ENCODE peak calls at places on chromosomes 7 and 10, in six cellular contexts. One of them, this sample, is unnamed.

GRCh38 chr7:76300210-76300731 is 2.2 kb upstream of the HSPB1 start:
- DNase-seq in HCT116: peak; percentile 90
- DNase-seq in GM12891: no peak
- DNase-seq in IMR-90: peak; percentile 82
- DNase-seq in GM12892: no peak
- DNase-seq in uterus: peak; percentile 70
- DNase-seq in this sample: no peak

GRCh38 chr7:104156842-104157277 is 51.0 kb downstream of the ORC5 start:
- DNase-seq in HCT116: peak; percentile 23
- DNase-seq in GM12891: no peak
- DNase-seq in IMR-90: peak; percentile 57
- DNase-seq in GM12892: no peak
- DNase-seq in uterus: no peak
- DNase-seq in this sample: no peak

GRCh38 chr10:112361951-112362770 is 11.8 kb upstream of the ACSL5 start:
- DNase-seq in HCT116: no peak
- DNase-seq in GM12891: no peak
- DNase-seq in IMR-90: peak; percentile 37
- DNase-seq in GM12892: no peak
- DNase-seq in uterus: peak; percentile 62
- DNase-seq in this sample: peak; percentile 65

GRCh38 chr7:124566576-124566975 is 199.0 kb downstream of the GPR37 start:
- DNase-seq in HCT116: no peak
- DNase-seq in GM12891: no peak
- DNase-seq in IMR-90: peak; percentile 45
- DNase-seq in GM12892: no peak
- DNase-seq in uterus: no peak
- DNase-seq in this sample: peak; percentile 15

GRCh38 chr10:49412571-49412970 is 16.7 kb upstream of the DRGX start:
- DNase-seq in HCT116: no peak
- DNase-seq in GM12891: no peak
- DNase-seq in IMR-90: no peak
- DNase-seq in GM12892: no peak
- DNase-seq in uterus: no peak
- DNase-seq in this sample: no peak

GRCh38 chr7:105304040-105304895 is 84.5 kb downstream of the SRPK2 start:
- DNase-seq in HCT116: peak; percentile 56
- DNase-seq in GM12891: no peak
- DNase-seq in IMR-90: peak; percentile 77
- DNase-seq in GM12892: no peak
- DNase-seq in uterus: no peak
- DNase-seq in this sample: peak; percentile 19

GRCh38 chr7:108278776-108279175 is 148.6 kb upstream of the LAMB4 start:
- DNase-seq in HCT116: no peak
- DNase-seq in GM12891: no peak
- DNase-seq in IMR-90: no peak
- DNase-seq in GM12892: no peak
- DNase-seq in uterus: no peak
- DNase-seq in this sample: no peak

GRCh38 chr7:149833495-149834130 is 4.6 kb upstream of the ZNF862 start:
- DNase-seq in HCT116: no peak
- DNase-seq in GM12891: no peak
- DNase-seq in IMR-90: no peak
- DNase-seq in GM12892: no peak
- DNase-seq in uterus: peak; percentile 7
- DNase-seq in this sample: no peak

DNA sequence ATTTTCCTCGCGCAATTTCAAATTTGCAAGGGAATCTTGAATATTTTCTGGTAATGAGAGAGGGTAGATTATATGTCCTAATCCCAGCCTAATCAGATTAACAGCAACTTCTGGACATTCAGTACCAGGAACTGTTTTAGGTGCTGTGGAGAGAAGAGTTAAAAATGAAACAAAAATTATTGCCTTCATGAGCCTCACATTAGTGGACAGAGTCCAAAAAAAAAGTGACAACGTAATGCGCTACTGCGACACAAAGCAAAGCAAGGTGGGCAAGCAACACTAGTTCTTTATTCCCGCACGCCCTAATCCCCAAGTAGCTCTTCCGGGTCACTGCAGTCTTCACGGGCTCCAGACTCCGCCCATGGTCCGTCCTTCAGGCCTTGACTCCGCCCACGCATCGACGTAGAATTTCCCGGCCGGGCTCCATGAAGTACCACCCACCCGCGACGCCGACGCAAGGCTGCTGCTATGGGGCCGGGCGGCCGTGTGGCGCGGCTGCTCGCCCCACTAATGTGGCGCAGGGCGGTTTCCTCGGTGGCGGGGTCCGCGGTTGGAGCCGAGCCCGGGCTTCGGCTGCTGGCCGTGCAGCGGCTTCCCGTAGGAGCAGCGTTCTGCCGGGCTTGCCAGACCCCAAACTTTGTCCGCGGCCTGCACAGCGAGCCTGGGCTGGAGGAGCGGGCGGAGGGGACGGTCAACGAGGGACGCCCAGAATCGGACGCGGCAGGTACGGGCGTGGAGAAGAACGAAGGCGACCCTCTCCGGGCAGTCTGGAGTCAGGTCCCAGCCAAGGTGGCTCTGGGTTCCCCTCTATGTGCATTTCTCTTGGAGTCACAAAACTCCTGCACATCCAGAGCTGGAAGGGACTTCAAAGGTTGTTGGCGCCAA is at the start of gene MALSU1:
- DNase-seq in HCT116: peak; percentile 95
- DNase-seq in GM12891: peak; percentile 90
- DNase-seq in IMR-90: peak; percentile 96
- DNase-seq in GM12892: peak; percentile 87
- DNase-seq in uterus: peak; percentile 97
- DNase-seq in this sample: peak; percentile 95
- TF ChIP-seq POLR2A in HCT116: peak; percentile 94
- TF ChIP-seq POLR2A in GM12891: peak; percentile 92
- TF ChIP-seq POLR2A in IMR-90: peak; percentile 71
- TF ChIP-seq POLR2A in GM12892: peak; percentile 94
- TF ChIP-seq POLR2A in uterus: peak; percentile 86
- TF ChIP-seq POLR2A in this sample: peak; percentile 99

DNA sequence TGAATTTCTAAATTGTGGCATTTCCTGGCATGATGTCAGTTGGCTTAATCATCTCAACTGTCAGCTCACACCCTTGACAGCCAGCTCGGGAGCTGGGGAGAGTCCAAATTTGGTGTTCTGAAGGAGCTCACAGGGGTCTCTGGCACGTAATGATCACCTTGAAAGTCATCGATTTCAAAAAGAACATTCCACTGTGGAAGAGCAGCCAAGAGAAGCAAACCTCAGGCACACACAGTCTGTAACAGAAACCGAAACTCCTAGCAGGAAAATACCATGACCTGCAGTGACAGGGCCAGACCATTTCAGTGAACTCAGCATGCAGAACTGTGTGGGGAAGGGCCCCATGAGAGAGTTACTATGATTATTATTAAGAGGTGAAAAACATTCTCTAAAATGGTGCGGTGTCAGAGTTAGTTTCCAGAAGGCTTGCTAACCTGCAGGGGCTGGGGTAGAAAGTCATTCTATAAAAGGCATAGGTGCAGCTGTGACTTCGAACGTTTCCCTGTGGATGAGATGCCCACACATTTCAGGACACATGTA is 26.4 kb upstream of the KLF6 start:
- DNase-seq in HCT116: no peak
- DNase-seq in GM12891: no peak
- DNase-seq in IMR-90: peak; percentile 71
- DNase-seq in GM12892: peak; percentile 30
- DNase-seq in uterus: no peak
- DNase-seq in this sample: no peak
- TF ChIP-seq POLR2A in HCT116: no peak
- TF ChIP-seq POLR2A in GM12891: peak; percentile 54
- TF ChIP-seq POLR2A in IMR-90: no peak
- TF ChIP-seq POLR2A in GM12892: no peak
- TF ChIP-seq POLR2A in uterus: peak; percentile 21
- TF ChIP-seq POLR2A in this sample: no peak

DNA sequence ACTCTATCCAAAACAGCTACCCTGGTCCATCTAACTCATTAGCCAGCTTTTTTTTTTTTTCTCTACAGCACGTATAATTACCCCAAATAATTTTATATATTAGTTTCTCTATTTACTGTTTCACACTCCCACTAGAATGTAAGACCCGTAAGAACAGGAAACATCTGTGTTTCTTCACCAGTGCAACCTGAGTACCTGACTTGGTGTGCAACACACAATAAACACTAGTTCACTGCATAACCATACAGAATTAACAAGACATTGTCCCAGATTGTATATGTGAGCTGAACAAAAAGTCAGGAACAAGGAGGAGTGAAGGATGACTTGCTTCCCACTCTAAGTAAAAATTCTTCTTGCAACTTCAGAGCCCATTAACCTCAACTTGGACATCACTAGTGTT is 180.2 kb upstream of the AKR1E2 start:
- DNase-seq in HCT116: no peak
- DNase-seq in GM12891: no peak
- DNase-seq in IMR-90: no peak
- DNase-seq in GM12892: no peak
- DNase-seq in uterus: no peak
- DNase-seq in this sample: no peak
- TF ChIP-seq POLR2A in HCT116: no peak
- TF ChIP-seq POLR2A in GM12891: no peak
- TF ChIP-seq POLR2A in IMR-90: no peak
- TF ChIP-seq POLR2A in GM12892: no peak
- TF ChIP-seq POLR2A in uterus: no peak
- TF ChIP-seq POLR2A in this sample: no peak

GRCh38 chr10:71339796-71340589 is 20.9 kb downstream of the SLC29A3 start:
- DNase-seq in HCT116: peak; percentile 33
- DNase-seq in GM12891: no peak
- DNase-seq in IMR-90: no peak
- DNase-seq in GM12892: no peak
- DNase-seq in uterus: no peak
- DNase-seq in this sample: peak; percentile 88
- TF ChIP-seq POLR2A in HCT116: no peak
- TF ChIP-seq POLR2A in GM12891: no peak
- TF ChIP-seq POLR2A in IMR-90: no peak
- TF ChIP-seq POLR2A in GM12892: no peak
- TF ChIP-seq POLR2A in uterus: no peak
- TF ChIP-seq POLR2A in this sample: no peak

GRCh38 chr10:122459586-122460273 is 1.6 kb upstream of the HTRA1 start:
- DNase-seq in HCT116: no peak
- DNase-seq in GM12891: no peak
- DNase-seq in IMR-90: peak; percentile 58
- DNase-seq in GM12892: no peak
- DNase-seq in uterus: no peak
- DNase-seq in this sample: peak; percentile 55

GRCh38 chr10:122461729-122462532 is 578 bp downstream of the HTRA1 start:
- DNase-seq in HCT116: no peak
- DNase-seq in GM12891: no peak
- DNase-seq in IMR-90: no peak
- DNase-seq in GM12892: no peak
- DNase-seq in uterus: no peak
- DNase-seq in this sample: no peak

GRCh38 chr10:122462533-122463465 is 1.4 kb downstream of the HTRA1 start:
- DNase-seq in HCT116: no peak
- DNase-seq in GM12891: no peak
- DNase-seq in IMR-90: peak; percentile 51
- DNase-seq in GM12892: no peak
- DNase-seq in uterus: peak; percentile 75
- DNase-seq in this sample: no peak

GRCh38 chr10:122460891-122461293 is 461 bp upstream of the HTRA1 start:
- DNase-seq in HCT116: no peak
- DNase-seq in GM12891: no peak
- DNase-seq in IMR-90: no peak
- DNase-seq in GM12892: no peak
- DNase-seq in uterus: no peak
- DNase-seq in this sample: no peak

DNA sequence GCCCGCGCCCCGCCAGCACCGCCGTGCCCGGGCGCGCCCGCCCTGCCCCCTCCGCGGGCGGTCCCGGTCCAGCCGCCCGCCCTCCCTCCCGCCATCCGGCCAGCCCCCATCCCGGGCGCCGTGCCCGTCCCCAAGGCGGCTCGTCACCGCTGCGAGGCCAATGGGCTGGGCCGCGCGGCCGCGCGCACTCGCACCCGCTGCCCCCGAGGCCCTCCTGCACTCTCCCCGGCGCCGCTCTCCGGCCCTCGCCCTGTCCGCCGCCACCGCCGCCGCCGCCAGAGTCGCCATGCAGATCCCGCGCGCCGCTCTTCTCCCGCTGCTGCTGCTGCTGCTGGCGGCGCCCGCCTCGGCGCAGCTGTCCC is at the start of gene HTRA1:
- DNase-seq in HCT116: no peak
- DNase-seq in GM12891: no peak
- DNase-seq in IMR-90: peak; percentile 61
- DNase-seq in GM12892: no peak
- DNase-seq in uterus: peak; percentile 75
- DNase-seq in this sample: peak; percentile 68
- TF ChIP-seq POLR2A in HCT116: no peak
- TF ChIP-seq POLR2A in GM12891: no peak
- TF ChIP-seq POLR2A in IMR-90: no peak
- TF ChIP-seq POLR2A in GM12892: no peak
- TF ChIP-seq POLR2A in uterus: peak; percentile 25
- TF ChIP-seq POLR2A in this sample: peak; percentile 6

DNA sequence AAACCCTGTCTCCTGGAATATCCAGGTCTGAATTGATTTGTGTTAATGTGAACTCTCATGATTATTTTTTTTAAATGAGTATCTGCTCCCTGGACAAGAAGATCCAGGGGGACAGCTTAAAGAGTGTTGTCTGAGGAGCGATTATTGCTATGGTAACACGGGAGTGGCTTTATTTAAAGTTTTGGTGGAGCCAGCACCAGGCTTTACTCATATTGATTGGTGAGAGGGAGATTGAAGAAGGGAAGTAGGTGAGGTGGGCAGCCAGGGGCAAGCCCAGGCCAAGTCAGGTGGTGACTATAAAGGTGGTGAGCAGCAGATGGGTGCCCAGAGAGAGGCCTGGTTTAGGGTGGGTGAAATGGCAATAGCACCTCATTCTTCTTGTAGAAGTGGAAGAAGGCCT is 10.2 kb upstream of the AGR2 start:
- DNase-seq in HCT116: no peak
- DNase-seq in GM12891: no peak
- DNase-seq in IMR-90: no peak
- DNase-seq in GM12892: no peak
- DNase-seq in uterus: no peak
- DNase-seq in this sample: no peak
- TF ChIP-seq POLR2A in HCT116: no peak
- TF ChIP-seq POLR2A in GM12891: no peak
- TF ChIP-seq POLR2A in IMR-90: no peak
- TF ChIP-seq POLR2A in GM12892: no peak
- TF ChIP-seq POLR2A in uterus: no peak
- TF ChIP-seq POLR2A in this sample: no peak

This sample was measured in H54.